ENCODE peak calls at places on chromosome 10, in nine cellular contexts. W, Z, K, E, H, I, V, C and F are unnamed samples.

GRCh38 chr10:71615538-71616329 is 103.8 kb downstream of the C10orf105 start:
- DNase-seq in W (no peak), C (no peak), Z (no peak), H (no peak), I (no peak), K (no peak), V (no peak), E (no peak), F (no peak)

GRCh38 chr10:70753841-70754621 is 31.1 kb downstream of the TBATA start:
- DNase-seq in Z (no peak), E (no peak), K (no peak), C (no peak), W (no peak), V (no peak), I (no peak), H (no peak), F (no peak)

GRCh38 chr10:72171175-72171630 is 44.6 kb upstream of the ANAPC16 start:
- DNase-seq in E (no peak), Z (peak; percentile 97), C (peak; percentile 17), W (no peak), K (peak; percentile 66), H (no peak), V (no peak), I (no peak), F (peak; percentile 70)

GRCh38 chr10:122514045-122514840 is 46.3 kb upstream of the DMBT1 start:
- DNase-seq in C (no peak), E (no peak), Z (no peak), V (no peak), I (no peak), W (no peak), K (no peak), H (no peak), F (no peak)

GRCh38 chr10:75450654-75451419 is 19.4 kb downstream of the LRMDA start:
- DNase-seq in H (no peak), E (no peak), Z (no peak), K (no peak), W (no peak), V (no peak), I (no peak), C (no peak), F (no peak)

GRCh38 chr10:112278871-112279270 is 4.3 kb upstream of the TECTB start:
- DNase-seq in V (no peak), C (no peak), E (no peak), H (no peak), K (no peak), Z (no peak), I (no peak), W (no peak), F (no peak)

GRCh38 chr10:5596611-5597341 is 69.6 kb downstream of the ASB13 start:
- DNase-seq in C (no peak), K (no peak), H (no peak), W (no peak), Z (no peak), E (no peak), V (no peak), I (no peak), F (no peak)

GRCh38 chr10:61992683-61993629 is 91.5 kb downstream of the ARID5B start:
- DNase-seq in V (no peak), I (peak; percentile 42), C (no peak), Z (peak; percentile 50), K (peak; percentile 56), W (peak; percentile 86), H (no peak), E (peak; percentile 42), F (peak; percentile 52)

GRCh38 chr10:98609265-98609664 is 162.5 kb upstream of the HPS1 start:
- DNase-seq in K (no peak), W (no peak), I (no peak), V (no peak), C (no peak), Z (no peak), E (no peak), H (no peak), F (no peak)

GRCh38 chr10:98610301-98610700 is 163.6 kb upstream of the HPS1 start:
- DNase-seq in K (no peak), E (no peak), V (no peak), C (no peak), Z (no peak), W (no peak), H (no peak), I (no peak), F (no peak)

GRCh38 chr10:98610855-98611254 is 164.1 kb upstream of the HPS1 start:
- DNase-seq in W (peak; percentile 84), H (no peak), C (no peak), E (no peak), I (no peak), V (no peak), Z (no peak), K (no peak), F (no peak)

GRCh38 chr10:98611432-98611831 is 164.7 kb upstream of the HPS1 start:
- DNase-seq in I (no peak), K (no peak), W (peak; percentile 83), C (no peak), E (no peak), Z (no peak), H (no peak), V (no peak), F (no peak)

DNA sequence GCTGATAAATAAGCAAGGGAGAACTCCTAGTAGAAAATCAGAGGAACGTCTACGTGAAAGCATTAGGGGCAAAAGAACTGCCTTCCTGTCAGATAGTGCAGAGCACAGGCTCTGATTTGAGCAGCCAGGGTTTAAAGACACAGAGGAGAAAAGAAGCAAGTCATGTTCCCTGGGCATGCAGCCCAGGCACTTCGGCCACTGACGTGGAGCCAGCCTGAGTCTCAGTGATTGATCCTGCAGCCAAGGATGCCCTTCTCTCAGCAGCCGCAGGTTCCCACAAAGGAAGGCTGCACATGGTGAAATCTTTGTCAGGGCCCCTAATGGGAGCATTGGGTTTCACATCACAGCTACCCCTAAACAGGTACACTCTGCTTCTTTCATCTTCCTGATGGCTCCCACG is 161.7 kb upstream of the HPS1 start:
- DNase-seq in I (no peak), V (no peak), H (no peak), Z (no peak), K (peak; percentile 20), W (peak; percentile 79), C (no peak), E (no peak), F (no peak)
- H3K27ac ChIP-seq in I (no peak overlapping the region), V (no peak overlapping the region), H (no peak overlapping the region), Z (no peak overlapping the region), K (peak overlapping the region; percentile 11), W (no peak overlapping the region), C (no peak overlapping the region), E (no peak overlapping the region), F (no peak overlapping the region)

GRCh38 chr10:102732661-102733060 is 11.1 kb upstream of the WBP1L start:
- DNase-seq in H (no peak), I (no peak), W (no peak), E (no peak), V (no peak), Z (no peak), C (no peak), K (no peak), F (no peak)

GRCh38 chr10:102731222-102731800 is 12.4 kb upstream of the WBP1L start:
- DNase-seq in V (no peak), Z (no peak), H (no peak), C (no peak), K (no peak), E (no peak), I (no peak), W (no peak), F (no peak)

GRCh38 chr10:102727037-102727818 is 12.8 kb downstream of the SFXN2 start:
- DNase-seq in W (no peak), H (no peak), I (no peak), Z (no peak), V (no peak), C (no peak), E (no peak), K (no peak), F (no peak)

GRCh38 chr10:102726274-102726673 is 11.8 kb downstream of the SFXN2 start:
- DNase-seq in W (no peak), H (no peak), C (no peak), V (no peak), E (no peak), Z (no peak), I (no peak), K (no peak), F (no peak)

DNA sequence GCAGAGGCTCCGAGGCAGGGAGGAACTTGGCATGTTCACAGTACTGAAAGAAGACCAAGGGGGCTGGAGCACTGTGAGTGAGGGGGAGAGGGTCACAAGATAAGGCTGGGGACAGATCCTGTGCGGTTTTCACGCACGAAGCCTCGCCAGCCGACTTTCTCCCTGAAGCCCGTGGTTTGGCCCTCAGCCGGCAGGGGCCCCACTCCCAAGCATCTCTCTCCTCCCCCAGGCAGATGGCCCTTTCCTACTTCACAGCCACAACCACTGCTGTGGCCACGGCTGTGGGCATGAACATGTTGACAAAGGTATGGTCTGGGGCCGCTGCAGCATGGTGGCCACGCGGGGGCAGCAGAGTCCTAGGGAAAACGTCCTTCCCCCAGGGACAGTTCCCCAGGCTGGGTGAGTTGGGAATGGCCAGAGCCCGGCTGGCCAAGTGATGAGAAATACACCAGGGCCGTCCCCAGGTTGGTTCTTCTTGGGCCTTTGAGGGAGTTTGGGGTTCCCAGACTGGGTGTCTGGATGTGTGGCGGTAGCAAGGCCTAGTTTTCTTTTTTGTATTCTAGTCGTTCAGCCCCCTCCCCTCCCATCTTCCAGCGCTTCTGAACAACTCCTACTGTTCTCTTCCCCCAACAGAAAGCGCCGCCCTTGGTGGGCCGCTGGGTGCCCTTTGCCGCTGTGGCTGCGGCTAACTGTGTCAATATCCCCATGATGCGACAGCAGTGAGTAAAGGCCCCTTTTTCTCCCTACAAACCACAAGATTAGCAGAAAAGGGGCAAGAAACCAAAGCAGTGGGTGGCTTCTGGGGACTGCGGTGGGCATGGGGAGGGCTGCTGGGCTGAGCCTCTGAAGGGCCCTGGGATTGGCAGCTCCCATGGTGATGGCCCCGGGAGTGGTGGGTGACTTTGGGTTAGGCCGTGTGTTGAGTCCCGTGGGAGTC is 14.4 kb upstream of the WBP1L start:
- DNase-seq in V (peak; percentile 93), W (peak; percentile 94), H (peak; percentile 69), Z (peak; percentile 76), E (peak; percentile 82), I (no peak), K (peak; percentile 88), C (peak; percentile 56), F (peak; percentile 89)
- TF ChIP-seq EP300 in V (no peak), W (no peak), H (no peak), Z (no peak), E (no peak), I (no peak), K (no peak), C (no peak), F (no peak)

GRCh38 chr10:132574783-132575319 is 37.3 kb downstream of the INPP5A start:
- DNase-seq in K (no peak), H (no peak), E (no peak), V (no peak), C (no peak), W (peak; percentile 65), I (no peak), Z (no peak), F (no peak)
- H3K4me1 ChIP-seq in K (peaks cover 69% of the 10 kb centered on the region), H (peaks cover 21% of the 10 kb centered on the region), E (peaks cover 47% of the 10 kb centered on the region), V (peaks cover 28% of the 10 kb centered on the region), C (peaks cover 40% of the 10 kb centered on the region), W (peaks cover 86% of the 10 kb centered on the region), I (peaks cover 49% of the 10 kb centered on the region), Z (peaks cover 49% of the 10 kb centered on the region), F (peaks cover 58% of the 10 kb centered on the region)

DNA sequence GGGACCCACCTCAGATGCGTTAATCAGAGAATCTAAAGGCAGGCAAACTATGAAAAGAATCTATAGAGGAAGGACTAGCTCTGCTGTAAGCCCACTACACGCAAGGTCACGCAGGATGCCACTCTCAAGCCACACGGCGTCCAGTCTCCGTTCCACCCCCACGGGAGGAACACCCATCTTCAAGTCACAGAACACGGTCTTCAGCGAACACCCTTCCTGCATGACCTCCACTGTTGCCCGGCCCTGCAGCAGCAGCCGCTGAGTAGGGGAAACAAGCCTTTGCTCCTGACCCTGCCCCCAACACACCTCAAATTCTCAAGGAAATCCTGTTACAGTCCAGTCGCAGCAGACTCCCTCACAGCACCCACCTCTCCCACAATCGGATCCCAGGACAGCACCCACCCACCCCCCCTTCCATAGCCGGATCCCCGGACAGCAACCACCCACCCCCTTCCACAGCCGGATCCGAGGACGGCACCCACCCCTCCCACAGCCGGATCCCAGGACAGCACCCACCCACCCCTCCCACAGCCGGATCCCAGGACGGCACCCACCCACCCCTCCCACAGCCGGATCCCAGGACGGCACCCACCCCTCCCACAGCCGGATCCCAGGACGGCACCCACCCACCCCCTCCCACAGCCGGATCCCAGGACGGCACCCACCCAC is 133.7 kb downstream of the DIP2C start:
- DNase-seq in W (no peak), C (no peak), H (no peak), I (no peak), E (no peak), Z (no peak), K (no peak), V (no peak), F (no peak)
- H3K27ac ChIP-seq in W (no peak overlapping the region), C (no peak overlapping the region), H (no peak overlapping the region), I (no peak overlapping the region), E (no peak overlapping the region), Z (no peak overlapping the region), K (no peak overlapping the region), V (no peak overlapping the region), F (no peak overlapping the region)